ENCODE peak calls at places on chromosomes 1 and 21, in five cellular contexts. One of them, this sample, is unnamed.

GRCh38 chr1:9912264-9912936 is 2.3 kb upstream of the CTNNBIP1 start:
- DNase-seq in pancreas: no peak
- DNase-seq in NCI-H1105: no peak
- DNase-seq in HEK293T: no peak
- DNase-seq in COR-L47: no peak
- DNase-seq in this sample: no peak

GRCh38 chr1:68254667-68255226 is 22.4 kb upstream of the WLS start:
- DNase-seq in pancreas: no peak
- DNase-seq in NCI-H1105: no peak
- DNase-seq in HEK293T: no peak
- DNase-seq in COR-L47: no peak
- DNase-seq in this sample: no peak

GRCh38 chr21:32520885-32521735 is 64.2 kb downstream of the TCP10L start:
- DNase-seq in pancreas: peak
- DNase-seq in NCI-H1105: peak
- DNase-seq in HEK293T: no peak
- DNase-seq in COR-L47: peak
- DNase-seq in this sample: peak

GRCh38 chr1:174191255-174191906 is 32.1 kb downstream of the RABGAP1L start:
- DNase-seq in pancreas: no peak
- DNase-seq in NCI-H1105: no peak
- DNase-seq in HEK293T: no peak
- DNase-seq in COR-L47: no peak
- DNase-seq in this sample: no peak

GRCh38 chr21:41615613-41616012 is 107.7 kb upstream of the TMPRSS2 start:
- DNase-seq in pancreas: no peak
- DNase-seq in NCI-H1105: no peak
- DNase-seq in HEK293T: no peak
- DNase-seq in COR-L47: no peak
- DNase-seq in this sample: no peak

GRCh38 chr1:103108525-103109150 is 316 bp upstream of the COL11A1 start:
- DNase-seq in pancreas: peak
- DNase-seq in NCI-H1105: no peak
- DNase-seq in HEK293T: no peak
- DNase-seq in COR-L47: no peak
- DNase-seq in this sample: peak

GRCh38 chr1:106755682-106756406 is 300.6 kb upstream of the PRMT6 start:
- DNase-seq in pancreas: no peak
- DNase-seq in NCI-H1105: no peak
- DNase-seq in HEK293T: no peak
- DNase-seq in COR-L47: no peak
- DNase-seq in this sample: no peak

GRCh38 chr1:154483941-154484803 is 17.8 kb upstream of the TDRD10 start:
- DNase-seq in pancreas: no peak
- DNase-seq in NCI-H1105: no peak
- DNase-seq in HEK293T: no peak
- DNase-seq in COR-L47: no peak
- DNase-seq in this sample: no peak

GRCh38 chr1:40049745-40050144 is 9.2 kb downstream of the CAP1 start:
- DNase-seq in pancreas: no peak
- DNase-seq in NCI-H1105: no peak
- DNase-seq in HEK293T: no peak
- DNase-seq in COR-L47: no peak
- DNase-seq in this sample: no peak

GRCh38 chr1:53079251-53079650 is 17.2 kb downstream of the PODN start:
- DNase-seq in pancreas: no peak
- DNase-seq in NCI-H1105: no peak
- DNase-seq in HEK293T: no peak
- DNase-seq in COR-L47: no peak
- DNase-seq in this sample: no peak

GRCh38 chr1:218426343-218426657 is 81.2 kb downstream of the TGFB2 start:
- DNase-seq in pancreas: no peak
- DNase-seq in NCI-H1105: no peak
- DNase-seq in HEK293T: no peak
- DNase-seq in COR-L47: no peak
- DNase-seq in this sample: peak

GRCh38 chr1:150507912-150508864 is at the start of gene ECM1:
- DNase-seq in pancreas: no peak
- DNase-seq in NCI-H1105: no peak
- DNase-seq in HEK293T: no peak
- DNase-seq in COR-L47: no peak
- DNase-seq in this sample: peak

GRCh38 chr1:7579016-7579415 is 192.1 kb upstream of the VAMP3 start:
- DNase-seq in pancreas: peak
- DNase-seq in NCI-H1105: no peak
- DNase-seq in HEK293T: no peak
- DNase-seq in COR-L47: no peak
- DNase-seq in this sample: peak

GRCh38 chr1:156841289-156841855 is 17.5 kb downstream of the INSRR start:
- DNase-seq in pancreas: no peak
- DNase-seq in NCI-H1105: no peak
- DNase-seq in HEK293T: no peak
- DNase-seq in COR-L47: no peak
- DNase-seq in this sample: no peak

This sample was measured in sigmoid colon.